ENCODE peak calls at places on chromosomes 12 and 14, in five cellular contexts. O, D, W, Z and C are unnamed samples.

GRCh38 chr14:82855912-82856381 is 1322.3 kb upstream of the SEL1L start:
- DNase-seq in O (peak), D (peak), W (peak), Z (peak), C (peak)

GRCh38 chr14:20836668-20837338 is 34.2 kb upstream of the RNASE1 start:
- DNase-seq in O (peak), D (no peak), W (no peak), Z (no peak), C (peak)

GRCh38 chr12:49662998-49663843 is 39.9 kb downstream of the PRPF40B start:
- DNase-seq in O (peak), D (peak), W (no peak), Z (no peak), C (peak)

GRCh38 chr12:49133014-49133413 is 1.8 kb upstream of the TUBA1B start:
- DNase-seq in O (no peak), D (no peak), W (no peak), Z (no peak), C (peak)

GRCh38 chr14:68749487-68750475 is 43.1 kb downstream of the ZFP36L1 start:
- DNase-seq in O (no peak), D (no peak), W (no peak), Z (no peak), C (no peak)

GRCh38 chr14:67491741-67492504 is 3.4 kb upstream of the TMEM229B start:
- DNase-seq in O (peak), D (no peak), W (peak), Z (no peak), C (no peak)

GRCh38 chr14:78697341-78697740 is 527.2 kb downstream of the NRXN3 start:
- DNase-seq in O (peak), D (no peak), W (peak), Z (peak), C (peak)

GRCh38 chr14:32564591-32564990 is 235.5 kb downstream of the AKAP6 start:
- DNase-seq in O (no peak), D (no peak), W (no peak), Z (no peak), C (no peak)

GRCh38 chr14:96409701-96410100 is 17.8 kb downstream of the AK7 start:
- DNase-seq in O (no peak), D (no peak), W (no peak), Z (no peak), C (peak)

GRCh38 chr14:65370890-65371289 is 41.6 kb upstream of the FUT8 start:
- DNase-seq in O (no peak), D (no peak), W (no peak), Z (no peak), C (no peak)

GRCh38 chr12:13104403-13104802 is 936 bp upstream of the GSG1 start:
- DNase-seq in O (no peak), D (no peak), W (no peak), Z (no peak), C (no peak)

GRCh38 chr12:1934831-1935230 is 16.4 kb upstream of the CACNA2D4 start:
- DNase-seq in O (no peak), D (no peak), W (no peak), Z (no peak), C (no peak)

GRCh38 chr14:20657216-20658211 is 16.0 kb upstream of the OR6S1 start:
- DNase-seq in O (peak), D (no peak), W (peak), Z (no peak), C (peak)

GRCh38 chr12:69388371-69388770 is 28.8 kb downstream of the YEATS4 start:
- DNase-seq in O (no peak), D (peak), W (no peak), Z (peak), C (peak)

GRCh38 chr14:71166434-71166833 is 259.2 kb downstream of the PCNX1 start:
- DNase-seq in O (peak), D (no peak), W (no peak), Z (no peak), C (peak)

GRCh38 chr12:30201301-30202160 is 417.8 kb upstream of the TMTC1 start:
- DNase-seq in O (peak), D (no peak), W (no peak), Z (no peak), C (no peak)

GRCh38 chr12:96981053-96981452 is 74.0 kb downstream of the NEDD1 start:
- DNase-seq in O (no peak), D (peak), W (no peak), Z (peak), C (peak)

GRCh38 chr12:4454315-4454860 is 8.8 kb upstream of the FGF6 start:
- DNase-seq in O (no peak), D (no peak), W (no peak), Z (no peak), C (no peak)

GRCh38 chr12:2638273-2639019 is 156.3 kb upstream of the FKBP4 start:
- DNase-seq in O (no peak), D (no peak), W (no peak), Z (no peak), C (no peak)

GRCh38 chr14:78107171-78107570 is 63.0 kb upstream of the NRXN3 start:
- DNase-seq in O (no peak), D (no peak), W (no peak), Z (no peak), C (no peak)